ENCODE peak calls at places on chromosomes 5 and 9, in eight cellular contexts. One of them, this sample, is unnamed.

GRCh38 chr9:70874451-70874850 is 247.0 kb downstream of the TRPM3 start:
- DNase-seq in ureter: no peak
- DNase-seq in T47D: no peak
- DNase-seq in smooth muscle cell of the brain vasculature: no peak
- DNase-seq in activated T-cell treated with anti-CD3 and anti-CD28 coated beads for 24 hours: no peak
- DNase-seq in GM06990: no peak
- DNase-seq in hypothalamus: no peak
- DNase-seq in Peyer's patch: no peak
- DNase-seq in this sample: no peak

GRCh38 chr9:87083986-87084385 is 136.7 kb upstream of the GAS1 start:
- DNase-seq in smooth muscle cell of the brain vasculature: no peak
- DNase-seq in hypothalamus: no peak
- DNase-seq in Peyer's patch: no peak
- DNase-seq in GM06990: no peak
- DNase-seq in T47D: no peak
- DNase-seq in activated T-cell treated with anti-CD3 and anti-CD28 coated beads for 24 hours: no peak
- DNase-seq in ureter: no peak
- DNase-seq in this sample: no peak

GRCh38 chr5:77232959-77233358 is 22.5 kb downstream of the PDE8B start:
- DNase-seq in activated T-cell treated with anti-CD3 and anti-CD28 coated beads for 24 hours: no peak
- DNase-seq in hypothalamus: peak; percentile 13
- DNase-seq in GM06990: no peak
- DNase-seq in T47D: no peak
- DNase-seq in smooth muscle cell of the brain vasculature: no peak
- DNase-seq in ureter: no peak
- DNase-seq in Peyer's patch: no peak
- DNase-seq in this sample: no peak

GRCh38 chr9:116096046-116096445 is 57.5 kb upstream of the PAPPA start:
- DNase-seq in hypothalamus: no peak
- DNase-seq in Peyer's patch: no peak
- DNase-seq in ureter: no peak
- DNase-seq in activated T-cell treated with anti-CD3 and anti-CD28 coated beads for 24 hours: no peak
- DNase-seq in T47D: no peak
- DNase-seq in GM06990: no peak
- DNase-seq in smooth muscle cell of the brain vasculature: no peak
- DNase-seq in this sample: no peak

GRCh38 chr5:141856030-141856790 is 22.0 kb downstream of the PCDH1 start:
- DNase-seq in GM06990: no peak
- DNase-seq in ureter: no peak
- DNase-seq in hypothalamus: no peak
- DNase-seq in smooth muscle cell of the brain vasculature: no peak
- DNase-seq in T47D: no peak
- DNase-seq in Peyer's patch: no peak
- DNase-seq in activated T-cell treated with anti-CD3 and anti-CD28 coated beads for 24 hours: no peak
- DNase-seq in this sample: no peak

GRCh38 chr9:117411547-117411946 is 3.3 kb downstream of the ASTN2 start:
- DNase-seq in hypothalamus: peak; percentile 40
- DNase-seq in activated T-cell treated with anti-CD3 and anti-CD28 coated beads for 24 hours: no peak
- DNase-seq in ureter: no peak
- DNase-seq in GM06990: no peak
- DNase-seq in Peyer's patch: no peak
- DNase-seq in smooth muscle cell of the brain vasculature: no peak
- DNase-seq in T47D: peak; percentile 69
- DNase-seq in this sample: peak; percentile 20

GRCh38 chr9:135075234-135076142 is 12.0 kb upstream of the OLFM1 start:
- DNase-seq in activated T-cell treated with anti-CD3 and anti-CD28 coated beads for 24 hours: no peak
- DNase-seq in smooth muscle cell of the brain vasculature: no peak
- DNase-seq in hypothalamus: peak; percentile 73
- DNase-seq in Peyer's patch: peak; percentile 49
- DNase-seq in ureter: peak; percentile 69
- DNase-seq in GM06990: no peak
- DNase-seq in T47D: peak; percentile 69
- DNase-seq in this sample: no peak

GRCh38 chr5:6773342-6774035 is 60.3 kb downstream of the TENT4A start:
- DNase-seq in ureter: no peak
- DNase-seq in hypothalamus: no peak
- DNase-seq in activated T-cell treated with anti-CD3 and anti-CD28 coated beads for 24 hours: no peak
- DNase-seq in smooth muscle cell of the brain vasculature: no peak
- DNase-seq in T47D: no peak
- DNase-seq in GM06990: no peak
- DNase-seq in Peyer's patch: no peak
- DNase-seq in this sample: peak; percentile 87

GRCh38 chr5:91271999-91272398 is 111.1 kb downstream of the ARRDC3 start:
- DNase-seq in GM06990: peak; percentile 67
- DNase-seq in smooth muscle cell of the brain vasculature: no peak
- DNase-seq in activated T-cell treated with anti-CD3 and anti-CD28 coated beads for 24 hours: no peak
- DNase-seq in ureter: no peak
- DNase-seq in Peyer's patch: no peak
- DNase-seq in hypothalamus: no peak
- DNase-seq in T47D: no peak
- DNase-seq in this sample: no peak

GRCh38 chr5:55848783-55849182 is 2.4 kb upstream of the IL31RA start:
- DNase-seq in GM06990: no peak
- DNase-seq in ureter: no peak
- DNase-seq in activated T-cell treated with anti-CD3 and anti-CD28 coated beads for 24 hours: no peak
- DNase-seq in Peyer's patch: no peak
- DNase-seq in smooth muscle cell of the brain vasculature: no peak
- DNase-seq in T47D: no peak
- DNase-seq in hypothalamus: no peak
- DNase-seq in this sample: no peak

This sample was measured in NCI-H1930.